ENCODE peak calls at places on chromosomes 1 and 21, in four cellular contexts. W is DMS79, E is Ammon's horn, L is NCI-H510A treated with DMSO at 0.1 percent for 48 hours. R is an unnamed sample.
A peak's percentile ranks its signal among the peaks of the same experiment; 100 is the strongest.

GRCh38 chr1:17359031-17359430 is 13.0 kb upstream of the PADI6 start:
- DNase-seq in W (no peak), E (no peak), L (no peak), R (no peak)

GRCh38 chr1:21534674-21535378 is 25.6 kb downstream of the ALPL start:
- DNase-seq in W (no peak), E (no peak), L (peak; percentile 58), R (no peak)

GRCh38 chr1:153638261-153638660 is 4.4 kb downstream of the CHTOP start:
- DNase-seq in L (no peak), W (no peak), E (no peak), R (no peak)

GRCh38 chr1:199948587-199949280 is 78.8 kb upstream of the NR5A2 start:
- DNase-seq in L (peak; percentile 47), W (no peak), E (no peak), R (no peak)

GRCh38 chr1:169117599-169117998 is 11.1 kb downstream of the ATP1B1 start:
- DNase-seq in L (no peak), E (no peak), W (no peak), R (no peak)

GRCh38 chr1:28112388-28113311 is 24.2 kb upstream of the EYA3 start:
- DNase-seq in W (no peak), E (peak; percentile 51), L (no peak), R (no peak)

GRCh38 chr1:87392241-87393192 is 63.8 kb downstream of the LMO4 start:
- DNase-seq in W (peak; percentile 25), L (no peak), E (no peak), R (no peak)

GRCh38 chr1:98677288-98677687 is 15.8 kb downstream of the SNX7 start:
- DNase-seq in W (no peak), L (no peak), E (no peak), R (no peak)

GRCh38 chr21:43345746-43346409 is 81.1 kb downstream of the SIK1 start:
- DNase-seq in W (no peak), L (no peak), E (no peak), R (no peak)

GRCh38 chr1:203448521-203449061 is 27.0 kb upstream of the PRELP start:
- DNase-seq in W (no peak), E (peak; percentile 35), L (no peak), R (peak; percentile 88)

GRCh38 chr1:180524160-180524914 is 22.0 kb upstream of the ACBD6 start:
- DNase-seq in L (no peak), W (no peak), E (no peak), R (no peak)

GRCh38 chr1:150796374-150796773 is 11.7 kb downstream of the CTSK start:
- DNase-seq in E (no peak), L (no peak), W (no peak), R (no peak)

GRCh38 chr1:227926216-227926791 is 21.4 kb downstream of the WNT9A start:
- DNase-seq in E (no peak), W (no peak), L (peak; percentile 31), R (no peak)

GRCh38 chr1:38781872-38782617 is 77.5 kb downstream of the RRAGC start:
- DNase-seq in L (no peak), E (no peak), W (no peak), R (no peak)

GRCh38 chr1:169086603-169087455 is 19.7 kb upstream of the ATP1B1 start:
- DNase-seq in L (no peak), E (no peak), W (no peak), R (peak; percentile 95)

GRCh38 chr1:200368556-200368955 is 41.3 kb downstream of the ZNF281 start:
- DNase-seq in L (peak; percentile 40), W (no peak), E (no peak), R (no peak)